ENCODE peak calls at places on chromosomes 11 and 22, in six cellular contexts. O is A549, C is HepG2, X is WTC11, I is NB4, K is H1. S is an unnamed sample.
A peak's percentile ranks its signal among the peaks of the same experiment; 100 is the strongest.

GRCh38 chr11:19055016-19055415 is 5.5 kb downstream of the MRGPRX2 start:
- DNase-seq in O (no peak), C (no peak), X (no peak), I (no peak), K (no peak), S (no peak)

GRCh38 chr11:218815-219593 is 11.5 kb downstream of the RIC8A start:
- DNase-seq in O (no peak), C (no peak), X (no peak), I (no peak), K (no peak), S (no peak)

GRCh38 chr11:102007567-102008437 is 39.4 kb upstream of the CFAP300 start:
- DNase-seq in O (peak; percentile 25), C (peak; percentile 88), X (no peak), I (peak; percentile 40), K (no peak), S (peak; percentile 39)

GRCh38 chr11:68040121-68040956 is 1.5 kb downstream of the TCIRG1 start:
- DNase-seq in O (peak; percentile 51), C (peak; percentile 79), X (peak; percentile 52), I (peak; percentile 94), K (peak; percentile 36), S (peak; percentile 86)

GRCh38 chr11:134423106-134423505 is 11.1 kb upstream of the B3GAT1 start:
- DNase-seq in O (no peak), C (no peak), X (no peak), I (no peak), K (no peak), S (no peak)

GRCh38 chr11:46920709-46921108 is 2.4 kb upstream of the LRP4 start:
- DNase-seq in O (peak; percentile 63), C (peak; percentile 29), X (no peak), I (no peak), K (no peak), S (no peak)

GRCh38 chr11:118605116-118605867 is 2.1 kb upstream of the PHLDB1 start:
- DNase-seq in O (no peak), C (peak; percentile 41), X (no peak), I (peak; percentile 93), K (no peak), S (peak; percentile 78)

GRCh38 chr22:35524966-35525686 is 15.5 kb upstream of the RASD2 start:
- DNase-seq in O (no peak), C (no peak), X (no peak), I (no peak), K (no peak), S (peak; percentile 88)

GRCh38 chr22:29710193-29710592 is 9.6 kb upstream of the CABP7 start:
- DNase-seq in O (no peak), C (no peak), X (no peak), I (no peak), K (no peak), S (no peak)

GRCh38 chr11:70060611-70061293 is 17.4 kb upstream of the ANO1 start:
- DNase-seq in O (no peak), C (no peak), X (no peak), I (no peak), K (no peak), S (no peak)

GRCh38 chr11:96013459-96014213 is 89.7 kb upstream of the MTMR2 start:
- DNase-seq in O (no peak), C (no peak), X (no peak), I (peak; percentile 16), K (no peak), S (no peak)

GRCh38 chr11:65944191-65944590 is 1.1 kb upstream of the TSGA10IP start:
- DNase-seq in O (no peak), C (no peak), X (no peak), I (no peak), K (no peak), S (no peak)

GRCh38 chr11:112925516-112926310 is 35.5 kb upstream of the NCAM1 start:
- DNase-seq in O (no peak), C (no peak), X (no peak), I (no peak), K (no peak), S (no peak)

GRCh38 chr22:46267431-46268279 is at the start of gene TTC38:
- DNase-seq in O (peak; percentile 87), C (peak; percentile 90), X (peak; percentile 70), I (peak; percentile 87), K (peak; percentile 19), S (peak; percentile 99)

GRCh38 chr22:30420401-30421178 is 5.0 kb upstream of the MTFP1 start:
- DNase-seq in O (no peak), C (no peak), X (no peak), I (no peak), K (no peak), S (no peak)

GRCh38 chr11:104343578-104343977 is 179.6 kb upstream of the PDGFD start:
- DNase-seq in O (peak; percentile 0), C (no peak), X (no peak), I (peak; percentile 18), K (no peak), S (no peak)

GRCh38 chr11:65418681-65419459 is 3.7 kb upstream of the NEAT1 start:
- DNase-seq in O (peak; percentile 94), C (peak; percentile 99), X (peak; percentile 90), I (peak; percentile 99), K (peak; percentile 75), S (peak; percentile 91)

GRCh38 chr22:27726726-27727449 is 74.7 kb downstream of the MN1 start:
- DNase-seq in O (peak; percentile 52), C (peak; percentile 4), X (no peak), I (peak; percentile 42), K (no peak), S (no peak)

GRCh38 chr11:47433157-47433556 is 6.9 kb upstream of the PSMC3 start:
- DNase-seq in O (no peak), C (peak; percentile 27), X (no peak), I (no peak), K (no peak), S (no peak)

GRCh38 chr22:41181349-41182241 is 23.5 kb upstream of the L3MBTL2 start:
- DNase-seq in O (no peak), C (no peak), X (no peak), I (peak; percentile 68), K (no peak), S (no peak)

DNA sequence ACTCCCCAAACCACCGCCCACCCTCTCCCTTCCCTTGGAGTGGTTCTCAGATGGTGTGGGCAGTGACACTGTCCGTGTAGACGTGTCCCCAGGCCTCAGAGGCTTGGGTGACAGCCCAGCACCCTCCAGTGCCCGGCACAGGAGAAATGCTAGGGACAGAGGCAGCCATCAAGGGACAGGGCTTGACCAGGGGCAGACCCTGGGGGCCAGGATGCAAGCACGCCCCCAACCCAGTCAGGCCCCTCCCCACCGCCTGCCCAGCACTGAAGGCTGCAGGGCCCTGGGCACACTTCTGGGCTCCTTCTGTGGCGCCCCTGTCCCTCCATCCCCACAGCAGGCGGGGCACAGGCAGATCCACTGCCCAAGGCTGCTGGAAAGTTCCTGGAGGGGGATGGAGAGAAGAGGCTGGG is 11.1 kb downstream of the IGF2 start:
- DNase-seq in O (no peak), C (no peak), X (no peak), I (no peak), K (no peak), S (no peak)
- TF ChIP-seq MAX in O (no peak), C (no peak), X (no peak), I (no peak), K (no peak), S (no peak)

GRCh38 chr11:87431386-87431785 is 393.7 kb downstream of the TMEM135 start:
- DNase-seq in O (no peak), C (no peak), X (no peak), I (no peak), K (no peak), S (no peak)
- TF ChIP-seq MAX in O (no peak), C (no peak), X (no peak), I (no peak), K (no peak), S (no peak)

DNA sequence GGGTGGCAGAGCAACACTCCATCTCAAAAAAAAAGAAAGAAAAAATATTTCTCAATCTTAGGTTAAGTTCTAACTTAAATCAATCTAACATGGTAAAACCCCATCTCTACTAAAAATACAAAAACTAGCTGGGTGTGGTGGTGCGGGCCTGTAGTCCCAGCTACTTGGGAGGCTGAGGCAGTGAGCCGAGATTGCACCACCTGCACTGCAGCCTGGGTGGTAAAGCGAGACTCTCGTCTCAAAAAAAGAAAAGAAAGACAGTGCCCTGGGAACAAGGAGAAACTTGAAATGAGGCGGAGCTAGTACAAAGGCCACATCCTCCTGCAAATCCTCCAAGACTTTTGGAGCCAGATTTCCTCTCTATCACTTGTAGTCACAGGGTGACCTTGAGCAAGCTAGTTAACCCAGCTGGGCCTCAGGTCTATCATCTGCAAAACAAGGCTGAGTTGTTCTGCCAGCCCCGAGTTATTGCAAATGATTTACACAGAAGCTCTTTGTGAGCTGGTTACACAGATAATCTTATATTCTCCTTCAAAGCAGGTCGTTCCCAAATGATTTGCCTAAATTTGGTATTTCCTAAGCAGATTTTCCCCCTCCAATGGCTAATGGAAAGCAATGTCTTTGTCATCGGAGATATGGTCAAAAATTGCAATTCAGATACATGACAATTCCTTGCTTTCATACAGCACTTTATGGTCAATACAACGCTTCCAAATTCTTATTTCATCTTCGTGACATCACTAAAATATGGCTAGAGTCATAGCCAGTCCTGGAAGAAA is 1.9 kb downstream of the ANKRD54 start:
- DNase-seq in O (no peak), C (peak; percentile 87), X (no peak), I (peak; percentile 16), K (no peak), S (no peak)
- TF ChIP-seq MAX in O (no peak), C (no peak), X (no peak), I (no peak), K (no peak), S (no peak)

GRCh38 chr11:1759151-1759850 is 4.4 kb downstream of the CTSD start:
- DNase-seq in O (no peak), C (no peak), X (no peak), I (no peak), K (no peak), S (no peak)
- TF ChIP-seq MAX in O (no peak), C (no peak), X (no peak), I (no peak), K (no peak), S (no peak)

DNA sequence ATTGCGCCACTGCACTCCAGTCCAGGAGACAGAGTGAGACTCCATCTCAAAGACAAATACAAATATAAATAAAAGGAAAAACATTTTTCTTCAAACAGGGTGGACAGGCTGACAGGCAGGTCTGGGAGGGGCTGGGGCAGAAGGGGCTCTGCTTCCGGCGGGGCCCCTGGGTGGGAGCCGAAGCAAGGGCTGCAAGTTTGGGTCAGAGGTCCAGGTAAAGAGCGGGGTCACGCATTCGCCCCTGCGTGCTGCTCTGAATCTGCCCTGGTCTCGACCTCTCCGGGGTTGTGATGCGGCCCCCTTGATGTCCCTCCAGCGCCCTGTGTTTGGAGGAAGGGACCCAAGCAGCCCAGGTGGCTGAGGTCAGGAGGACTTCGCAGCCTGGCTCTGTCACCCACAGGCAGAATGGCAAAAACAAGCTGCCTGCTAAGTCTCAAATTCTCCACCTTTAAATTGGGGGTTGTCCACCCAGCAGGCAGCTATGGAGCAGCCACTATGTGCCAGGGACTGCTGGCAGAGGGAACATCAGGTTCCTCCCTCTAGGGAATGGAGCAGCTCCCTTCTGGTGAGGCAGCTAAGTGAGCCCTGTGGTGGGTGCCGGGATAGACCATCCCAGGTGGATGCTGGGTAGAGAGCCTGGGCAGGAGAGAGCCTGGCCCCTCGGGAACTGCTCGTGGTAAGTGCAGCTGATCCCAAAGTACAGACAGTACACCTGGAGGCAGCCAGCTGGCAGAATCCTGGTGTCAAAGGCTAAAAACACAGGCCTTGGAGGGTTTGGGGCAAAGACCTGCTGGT is 10.3 kb upstream of the PHF21B start:
- DNase-seq in O (no peak), C (no peak), X (no peak), I (no peak), K (no peak), S (no peak)
- TF ChIP-seq MAX in O (no peak), C (no peak), X (no peak), I (no peak), K (no peak), S (no peak)

GRCh38 chr11:45180888-45181594 is 34.6 kb downstream of the PRDM11 start:
- DNase-seq in O (peak; percentile 89), C (no peak), X (no peak), I (peak; percentile 90), K (no peak), S (peak; percentile 87)
- TF ChIP-seq MAX in O (peak; percentile 84), C (no peak), X (peak; percentile 28), I (peak; percentile 73), K (peak; percentile 17), S (peak; percentile 62)

S was measured in SK-N-SH.